ENCODE peak calls at places on chromosomes 5 and 9, in seven cellular contexts. T, D, O, J, U, K and G are unnamed samples.

GRCh38 chr5:36267905-36268304 is 26.2 kb upstream of the NADK2 start:
- DNase-seq in O (no peak), T (no peak), U (no peak), D (no peak), K (no peak), J (no peak), G (no peak)

GRCh38 chr5:1763548-1763911 is 36.1 kb downstream of the MRPL36 start:
- DNase-seq in D (peak; percentile 18), K (peak; percentile 64), T (peak; percentile 48), O (peak; percentile 18), U (peak; percentile 64), J (peak; percentile 59), G (peak; percentile 72)

GRCh38 chr5:176541338-176542134 is 4.3 kb upstream of the RNF44 start:
- DNase-seq in T (peak; percentile 90), O (no peak), D (no peak), K (peak; percentile 81), U (peak; percentile 34), J (peak; percentile 91), G (no peak)

GRCh38 chr9:136656339-136656738 is 6.4 kb upstream of the EGFL7 start:
- DNase-seq in T (no peak), D (no peak), O (no peak), J (no peak), U (no peak), K (peak; percentile 44), G (no peak)

GRCh38 chr9:108776920-108777650 is 78.7 kb downstream of the ACTL7B start:
- DNase-seq in D (no peak), T (peak; percentile 28), U (peak; percentile 81), J (no peak), K (no peak), O (no peak), G (peak; percentile 19)

GRCh38 chr9:114551750-114552685 is 35.6 kb upstream of the ATP6V1G1 start:
- DNase-seq in U (peak; percentile 99), K (no peak), O (peak; percentile 94), D (no peak), J (no peak), T (peak; percentile 82), G (peak; percentile 98)

GRCh38 chr5:122077451-122078115 is 476 bp downstream of the LOX start:
- DNase-seq in T (peak; percentile 60), D (peak; percentile 39), U (no peak), J (peak; percentile 54), O (peak; percentile 8), K (peak; percentile 82), G (no peak)

GRCh38 chr5:160185954-160186353 is 43.4 kb upstream of the FABP6 start:
- DNase-seq in O (no peak), K (no peak), U (no peak), D (no peak), J (no peak), T (no peak), G (no peak)

GRCh38 chr5:53438486-53439472 is 41.6 kb upstream of the FST start:
- DNase-seq in O (no peak), K (no peak), U (no peak), J (no peak), D (no peak), T (no peak), G (peak; percentile 66)

GRCh38 chr5:139369181-139369580 is 13.9 kb downstream of the SLC23A1 start:
- DNase-seq in O (no peak), J (no peak), U (no peak), T (no peak), K (no peak), D (no peak), G (peak; percentile 92)

GRCh38 chr9:134532084-134532483 is 109.5 kb upstream of the COL5A1 start:
- DNase-seq in T (no peak), O (no peak), K (no peak), J (no peak), D (no peak), U (no peak), G (no peak)

GRCh38 chr5:139188558-139189270 is 9.5 kb downstream of the SIL1 start:
- DNase-seq in D (no peak), K (no peak), T (no peak), J (no peak), U (no peak), O (no peak), G (no peak)

GRCh38 chr5:15763754-15764153 is 263.8 kb downstream of the FBXL7 start:
- DNase-seq in D (no peak), J (no peak), K (no peak), T (peak; percentile 64), O (peak; percentile 61), U (peak; percentile 29), G (peak; percentile 51)

GRCh38 chr5:157108961-157109360 is at the start of gene HAVCR2:
- DNase-seq in T (no peak), K (no peak), J (no peak), D (no peak), U (no peak), O (peak; percentile 3), G (no peak)

GRCh38 chr5:154190652-154191304 is at the start of gene GALNT10:
- DNase-seq in T (peak; percentile 71), U (peak; percentile 68), D (peak; percentile 54), K (no peak), J (peak; percentile 61), O (peak; percentile 48), G (peak; percentile 66)

GRCh38 chr9:82923410-82924242 is 139.3 kb downstream of the RASEF start:
- DNase-seq in T (no peak), K (no peak), O (peak; percentile 44), J (no peak), D (no peak), U (no peak), G (no peak)

GRCh38 chr9:127049044-127049443 is 73.4 kb downstream of the ANGPTL2 start:
- DNase-seq in U (peak; percentile 92), K (peak; percentile 17), D (no peak), T (no peak), J (no peak), O (no peak), G (peak; percentile 97)

GRCh38 chr9:115946530-115946929 is 207.1 kb upstream of the PAPPA start:
- DNase-seq in J (no peak), U (peak; percentile 54), T (no peak), O (no peak), D (no peak), K (no peak), G (no peak)
- H4K8ac ChIP-seq in J (no peak overlapping the region), U (peak overlapping the region; percentile 90), T (no peak overlapping the region), O (peak overlapping the region; percentile 47), D (no peak overlapping the region), K (no peak overlapping the region), G (peak overlapping the region; percentile 9)

GRCh38 chr5:133969654-133970324 is 1.4 kb upstream of the C5orf15 start:
- DNase-seq in U (peak; percentile 87), T (no peak), J (no peak), D (no peak), O (no peak), K (no peak), G (peak; percentile 79)

GRCh38 chr5:133977161-133977787 is 8.8 kb upstream of the C5orf15 start:
- DNase-seq in T (no peak), D (no peak), J (no peak), U (peak; percentile 46), K (no peak), O (no peak), G (peak; percentile 39)

GRCh38 chr5:133970325-133970671 is 1.9 kb upstream of the C5orf15 start:
- DNase-seq in U (no peak), D (no peak), O (no peak), K (no peak), J (no peak), T (no peak), G (no peak)

GRCh38 chr5:133977858-133978257 is 9.4 kb upstream of the C5orf15 start:
- DNase-seq in U (peak; percentile 84), D (no peak), O (no peak), K (no peak), J (no peak), T (no peak), G (peak; percentile 85)

DNA sequence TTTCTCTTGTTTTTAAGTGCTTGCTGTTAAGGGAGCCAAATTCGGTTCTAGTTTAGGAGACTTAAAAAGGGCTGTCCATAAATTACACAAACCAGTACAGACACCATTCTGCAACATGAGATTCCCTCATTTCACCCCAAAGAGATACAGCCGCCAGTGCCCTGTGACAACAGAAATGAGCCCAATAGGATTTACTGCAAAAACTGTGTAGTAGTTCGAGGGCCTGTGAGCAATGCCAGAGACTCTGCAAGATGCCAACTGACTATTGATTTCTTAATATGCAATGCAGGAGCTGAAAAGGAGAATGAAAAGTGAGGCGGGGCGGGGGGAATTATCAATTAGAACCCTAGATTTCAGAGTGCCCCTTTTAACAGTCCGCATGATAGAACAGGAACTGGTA is 5.7 kb upstream of the C5orf15 start:
- DNase-seq in T (no peak), O (no peak), K (no peak), U (no peak), J (no peak), D (no peak), G (no peak)
- H4K8ac ChIP-seq in T (no peak overlapping the region), O (no peak overlapping the region), K (no peak overlapping the region), U (no peak overlapping the region), J (no peak overlapping the region), D (no peak overlapping the region), G (no peak overlapping the region)

GRCh38 chr9:99305124-99305523 is 83.0 kb downstream of the SEC61B start:
- DNase-seq in D (no peak), K (no peak), J (no peak), U (no peak), T (no peak), O (no peak), G (no peak)

GRCh38 chr9:99300603-99301002 is 78.5 kb downstream of the SEC61B start:
- DNase-seq in D (no peak), O (no peak), T (no peak), J (no peak), U (no peak), K (no peak), G (no peak)

GRCh38 chr9:99305820-99306811 is 84.0 kb downstream of the SEC61B start:
- DNase-seq in K (no peak), T (no peak), D (no peak), J (no peak), U (no peak), O (no peak), G (no peak)

GRCh38 chr9:99300103-99300439 is 78.0 kb downstream of the SEC61B start:
- DNase-seq in U (no peak), T (no peak), O (no peak), J (no peak), D (no peak), K (no peak), G (no peak)

GRCh38 chr9:99303177-99303576 is 81.1 kb downstream of the SEC61B start:
- DNase-seq in D (no peak), K (no peak), J (no peak), U (no peak), O (no peak), T (no peak), G (no peak)
- H4K8ac ChIP-seq in D (no peak overlapping the region), K (no peak overlapping the region), J (no peak overlapping the region), U (no peak overlapping the region), O (no peak overlapping the region), T (no peak overlapping the region), G (no peak overlapping the region)

DNA sequence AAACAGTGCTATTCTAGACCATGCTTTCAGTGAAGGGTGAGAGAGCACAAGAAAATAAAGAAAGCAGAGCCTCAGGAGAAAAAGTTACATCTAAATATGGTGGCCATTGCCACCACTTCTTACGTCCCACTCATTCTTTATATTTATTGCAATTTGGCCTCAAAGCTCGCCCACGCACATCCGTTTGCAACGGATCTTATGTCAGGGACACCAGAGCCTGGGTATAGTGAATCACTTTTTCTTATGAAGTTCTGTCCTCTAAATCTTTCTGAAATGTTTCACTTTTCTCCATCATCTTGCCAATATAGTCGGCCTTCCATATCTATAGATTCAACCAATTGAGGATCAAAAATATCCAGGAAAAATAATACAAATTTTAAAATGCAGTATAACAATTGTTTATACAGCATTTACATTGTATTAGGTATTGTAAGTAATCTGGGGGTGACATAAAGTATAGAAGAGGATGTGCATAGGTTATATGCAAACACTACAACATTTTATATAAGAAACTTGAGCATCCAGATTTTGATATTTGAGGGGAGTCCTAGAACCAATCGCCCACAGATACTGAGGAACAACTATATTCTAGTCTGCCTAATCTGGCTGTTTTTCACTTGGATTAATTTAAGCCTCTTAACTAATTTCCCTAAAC is 35.2 kb downstream of the GOLPH3 start:
- DNase-seq in D (no peak), U (no peak), O (no peak), T (no peak), K (no peak), J (no peak), G (peak; percentile 45)
- H4K8ac ChIP-seq in D (no peak overlapping the region), U (no peak overlapping the region), O (no peak overlapping the region), T (no peak overlapping the region), K (no peak overlapping the region), J (no peak overlapping the region), G (no peak overlapping the region)